ENCODE peak calls at places on chromosomes 1 and 21, in six cellular contexts. F is aorta, U is AG04450, T is foreskin keratinocyte, I is colonic mucosa, V is pancreas. Y is an unnamed sample.

GRCh38 chr21:15797577-15798363 is 68.0 kb downstream of the USP25 start:
- DNase-seq in F (no peak), U (no peak), T (no peak), I (no peak), V (no peak), Y (no peak)

GRCh38 chr1:186535388-186536133 is 74.6 kb upstream of the PDC start:
- DNase-seq in F (no peak), U (peak), T (peak), I (no peak), V (no peak), Y (no peak)

GRCh38 chr21:46439906-46440305 is 18.8 kb upstream of the DIP2A start:
- DNase-seq in F (no peak), U (no peak), T (no peak), I (no peak), V (no peak), Y (no peak)

GRCh38 chr1:83742446-83742845 is 256.5 kb downstream of the TTLL7 start:
- DNase-seq in F (no peak), U (no peak), T (no peak), I (no peak), V (no peak), Y (no peak)

GRCh38 chr1:983736-984475 is 2.0 kb upstream of the PERM1 start:
- DNase-seq in F (no peak), U (no peak), T (no peak), I (peak), V (peak), Y (peak)

GRCh38 chr1:84834419-84835064 is 58.5 kb downstream of the LPAR3 start:
- DNase-seq in F (no peak), U (no peak), T (peak), I (no peak), V (no peak), Y (no peak)

GRCh38 chr1:229286099-229286766 is 15.3 kb downstream of the RAB4A start:
- DNase-seq in F (no peak), U (no peak), T (no peak), I (no peak), V (no peak), Y (no peak)

GRCh38 chr1:19878637-19878985 is 3.6 kb upstream of the OTUD3 start:
- DNase-seq in F (no peak), U (no peak), T (no peak), I (peak), V (no peak), Y (no peak)

GRCh38 chr1:74222701-74223100 is 12.5 kb upstream of the TNNI3K start:
- DNase-seq in F (no peak), U (no peak), T (no peak), I (no peak), V (no peak), Y (no peak)

GRCh38 chr1:176903474-176903873 is 261.0 kb downstream of the ASTN1 start:
- DNase-seq in F (no peak), U (no peak), T (peak), I (no peak), V (no peak), Y (no peak)

GRCh38 chr1:214280386-214281029 is 451 bp upstream of the SMYD2 start:
- DNase-seq in F (no peak), U (no peak), T (peak), I (peak), V (no peak), Y (peak)

GRCh38 chr21:45127937-45128336 is 53.6 kb downstream of the ADARB1 start:
- DNase-seq in F (no peak), U (no peak), T (no peak), I (no peak), V (no peak), Y (no peak)
- H3K27ac ChIP-seq in F (peak), U (no peak), T (no peak), I (no peak), V (no peak), Y (peak)

GRCh38 chr1:32178380-32179192 is 889 bp upstream of the TXLNA start:
- DNase-seq in F (no peak), U (no peak), T (no peak), I (no peak), V (no peak), Y (no peak)
- H3K27ac ChIP-seq in F (peak), U (peak), T (peak), I (peak), V (peak), Y (peak)

DNA sequence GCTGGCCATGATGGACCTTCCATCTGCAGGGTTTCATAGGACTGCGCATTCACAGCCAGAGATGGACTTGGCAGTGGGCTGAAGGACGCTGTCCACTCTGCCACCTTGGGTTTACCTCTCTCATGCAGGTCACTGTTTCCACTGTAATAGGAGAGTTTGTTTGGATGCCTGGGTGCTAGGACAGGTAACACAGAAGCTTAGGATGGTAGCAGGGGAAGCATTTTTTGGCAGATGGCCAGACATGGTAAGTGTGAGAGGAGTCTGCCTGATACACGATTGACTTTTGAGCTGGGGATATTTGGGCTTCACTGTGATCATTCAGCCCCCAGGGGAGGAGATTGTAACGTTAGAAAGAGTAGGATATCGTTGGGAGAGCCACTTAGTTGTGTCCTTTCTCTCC is 11.8 kb downstream of the PSEN2 start:
- DNase-seq in F (no peak), U (no peak), T (no peak), I (no peak), V (no peak), Y (no peak)
- H3K27ac ChIP-seq in F (no peak), U (no peak), T (no peak), I (peak), V (no peak), Y (peak)

DNA sequence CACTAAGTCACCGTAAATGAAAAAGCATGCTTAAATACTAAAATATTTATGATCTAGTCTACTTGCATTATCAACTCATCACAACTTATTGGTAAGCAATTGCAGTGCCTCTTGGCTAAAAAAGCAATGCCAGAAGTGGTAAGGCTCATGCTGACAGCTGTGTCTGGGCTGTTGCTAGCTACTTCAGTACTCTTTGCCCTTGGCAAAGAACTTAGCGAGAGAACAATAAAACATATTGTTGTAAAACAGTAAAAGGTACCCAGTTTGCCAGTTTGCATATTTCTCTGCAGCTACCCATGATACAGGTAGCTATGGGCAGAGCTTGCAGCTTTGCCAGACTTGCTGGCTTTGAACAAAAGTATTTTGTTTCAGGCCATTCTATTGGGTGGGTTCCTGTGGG is 73.1 kb downstream of the ATP6V1G3 start:
- DNase-seq in F (no peak), U (no peak), T (no peak), I (peak), V (no peak), Y (no peak)
- H3K27ac ChIP-seq in F (no peak), U (no peak), T (no peak), I (no peak), V (no peak), Y (no peak)

GRCh38 chr21:38771536-38771935 is 34.2 kb upstream of the ETS2 start:
- DNase-seq in F (no peak), U (no peak), T (no peak), I (no peak), V (no peak), Y (no peak)

GRCh38 chr21:38774586-38775285 is 31.0 kb upstream of the ETS2 start:
- DNase-seq in F (no peak), U (no peak), T (no peak), I (no peak), V (no peak), Y (no peak)

GRCh38 chr21:38773108-38774061 is 32.3 kb upstream of the ETS2 start:
- DNase-seq in F (peak), U (peak), T (peak), I (no peak), V (no peak), Y (no peak)

GRCh38 chr21:38775733-38776132 is 30.0 kb upstream of the ETS2 start:
- DNase-seq in F (no peak), U (no peak), T (no peak), I (no peak), V (no peak), Y (no peak)

GRCh38 chr21:38774152-38774551 is 31.6 kb upstream of the ETS2 start:
- DNase-seq in F (no peak), U (no peak), T (no peak), I (no peak), V (no peak), Y (no peak)
- H3K27ac ChIP-seq in F (no peak), U (peak), T (peak), I (no peak), V (no peak), Y (peak)